ENCODE peak calls at places on chromosome 20, in five cellular contexts. K is IMR-90, T is heart left ventricle, Y is lower leg skin, N is right lobe of liver. L is an unnamed sample.

GRCh38 chr20:34984756-34985261 is 29.1 kb downstream of the MYH7B start:
- DNase-seq in Y (no peak), N (peak), T (peak), K (no peak), L (no peak)

GRCh38 chr20:3777726-3778629 is 3.3 kb downstream of the SPEF1 start:
- DNase-seq in N (no peak), Y (no peak), K (no peak), T (peak), L (no peak)

GRCh38 chr20:1338801-1339200 is 9.9 kb upstream of the SDCBP2 start:
- DNase-seq in T (no peak), N (no peak), K (no peak), Y (no peak), L (no peak)

GRCh38 chr20:10217517-10218410 is 866 bp upstream of the SNAP25 start:
- DNase-seq in T (no peak), K (peak), N (no peak), Y (no peak), L (no peak)

GRCh38 chr20:440636-441035 is 21.7 kb downstream of the TBC1D20 start:
- DNase-seq in Y (no peak), K (peak), N (no peak), T (no peak), L (no peak)

GRCh38 chr20:13690948-13691347 is 52.2 kb upstream of the TASP1 start:
- DNase-seq in Y (no peak), N (no peak), T (no peak), K (no peak), L (no peak)

GRCh38 chr20:48766205-48766604 is 61.6 kb downstream of the PREX1 start:
- DNase-seq in K (no peak), T (no peak), Y (no peak), N (no peak), L (no peak)

GRCh38 chr20:46985241-46985640 is 90.6 kb downstream of the EYA2 start:
- DNase-seq in K (peak), Y (no peak), T (no peak), N (no peak), L (no peak)

GRCh38 chr20:45911486-45912343 is at the start of gene PLTP:
- DNase-seq in N (no peak), Y (peak), K (peak), T (peak), L (peak)

GRCh38 chr20:15236812-15237211 is 899.4 kb upstream of the FLRT3 start:
- DNase-seq in K (peak), N (peak), T (no peak), Y (no peak), L (no peak)

DNA sequence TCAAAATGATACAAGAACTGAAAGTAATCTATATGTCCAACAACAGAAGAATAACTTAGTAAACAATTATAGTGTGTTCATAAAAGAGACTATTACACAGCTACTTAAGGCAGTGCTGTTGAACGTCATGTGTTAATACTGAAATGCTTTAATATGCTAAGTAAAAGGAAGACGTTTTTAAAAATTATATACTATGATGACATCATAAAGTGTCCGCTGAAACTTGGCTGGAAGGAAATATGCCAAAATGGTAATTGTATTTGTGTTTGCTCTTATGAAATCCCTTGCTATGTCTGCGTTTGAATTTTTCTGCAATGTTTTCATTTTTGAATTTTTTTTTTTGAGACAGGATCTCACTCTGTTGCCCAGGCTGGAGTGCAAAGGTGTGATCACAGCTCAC is 679.3 kb downstream of the DHX35 start:
- DNase-seq in K (no peak), T (no peak), N (no peak), Y (no peak), L (no peak)
- TF ChIP-seq POLR2A in K (no peak), T (no peak), N (no peak), Y (no peak), L (no peak)

DNA sequence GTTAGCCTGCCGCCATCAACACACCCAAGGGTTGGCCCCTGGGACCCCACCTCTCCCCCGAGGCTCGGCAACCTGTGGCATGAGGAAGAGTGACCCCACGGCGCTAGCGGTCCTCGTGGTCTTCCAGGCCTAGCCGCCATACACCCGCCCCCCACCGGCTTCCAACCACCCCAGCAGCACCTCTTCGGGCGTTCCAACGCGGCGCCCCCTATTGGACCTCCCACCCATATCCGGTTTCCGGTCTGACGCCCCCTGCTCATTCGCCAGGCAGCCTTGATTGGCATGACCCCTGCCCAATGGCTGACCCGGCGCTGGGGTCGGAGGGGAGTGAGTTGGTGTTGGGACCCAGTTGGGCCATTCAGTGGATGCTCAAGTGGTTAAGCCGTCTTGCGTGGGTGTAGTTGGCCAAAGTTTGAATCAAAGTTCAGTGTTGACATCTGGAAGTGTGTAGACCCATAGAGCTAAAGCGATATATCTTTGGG is at the start of gene GNAS-AS1:
- DNase-seq in N (no peak), T (peak), K (peak), Y (peak), L (peak)
- H3K4me3 ChIP-seq in N (peak), T (peak), K (peak), Y (peak), L (peak)

DNA sequence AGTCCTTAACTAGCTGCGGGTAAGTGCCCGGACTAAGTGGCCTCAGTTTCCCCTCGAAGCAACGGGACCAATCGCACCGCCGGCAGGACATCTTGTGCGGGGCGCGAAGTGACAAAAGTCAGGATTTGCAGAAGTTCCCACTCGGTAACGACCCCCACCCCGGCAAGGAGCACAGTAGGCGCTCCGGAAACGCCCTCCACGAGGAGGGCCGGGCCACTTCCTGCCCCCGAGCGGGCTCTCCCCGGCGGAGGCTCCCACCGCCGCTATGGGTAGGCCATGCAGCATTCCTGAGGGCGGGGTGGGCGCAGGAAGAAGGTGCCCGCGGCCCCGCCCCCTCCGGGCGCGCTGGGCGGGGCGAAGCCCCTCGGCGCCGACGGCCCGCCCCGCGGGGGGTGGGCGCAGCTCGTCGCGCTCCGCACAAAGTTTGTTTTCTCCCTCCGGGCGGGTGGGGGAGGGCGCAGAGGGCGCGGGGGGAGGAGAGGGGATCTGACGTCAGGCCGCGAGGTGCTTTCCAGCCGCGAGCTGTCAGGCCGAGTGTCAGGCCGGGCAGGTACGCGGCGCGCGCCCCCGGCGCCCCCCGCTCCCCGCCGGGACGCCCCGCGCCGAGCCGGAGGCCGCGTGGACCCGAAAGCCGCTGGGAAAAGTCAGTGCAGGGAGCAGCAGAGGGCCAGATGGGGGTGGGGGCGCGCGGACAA is at the start of gene TGIF2:
- DNase-seq in N (peak), K (peak), T (peak), Y (peak), L (peak)
- TF ChIP-seq POLR2A in N (peak), K (peak), T (peak), Y (no peak), L (peak)

DNA sequence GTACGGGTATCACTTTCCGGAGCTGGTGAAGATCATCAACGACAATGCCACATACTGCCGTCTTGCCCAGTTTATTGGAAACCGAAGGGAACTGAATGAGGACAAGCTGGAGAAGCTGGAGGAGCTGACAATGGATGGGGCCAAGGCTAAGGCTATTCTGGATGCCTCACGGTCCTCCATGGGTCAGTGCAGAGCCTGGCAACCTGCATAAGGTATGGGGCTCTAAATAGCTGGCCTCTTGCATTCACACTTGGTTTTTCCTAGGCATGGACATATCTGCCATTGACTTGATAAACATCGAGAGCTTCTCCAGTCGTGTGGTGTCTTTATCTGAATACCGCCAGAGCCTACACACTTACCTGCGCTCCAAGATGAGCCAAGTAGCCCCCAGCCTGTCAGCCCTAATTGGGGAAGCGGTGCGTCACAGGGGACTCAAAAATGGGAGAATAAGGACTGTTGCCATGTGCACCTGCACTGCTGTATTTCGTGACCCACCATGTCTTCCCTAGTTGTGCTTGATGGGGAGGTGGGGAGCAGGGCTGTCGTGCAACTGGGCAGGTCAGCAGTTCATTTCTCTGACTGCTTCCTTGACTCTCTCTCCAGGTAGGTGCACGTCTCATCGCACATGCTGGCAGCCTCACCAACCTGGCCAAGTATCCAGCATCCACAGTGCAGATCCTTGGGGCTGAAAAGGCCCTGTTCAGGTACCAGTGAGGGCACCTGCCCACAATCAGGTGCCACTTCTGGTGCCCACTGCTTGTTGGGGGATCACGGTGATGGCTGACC is 3.1 kb downstream of the NOP56 start:
- DNase-seq in N (no peak), Y (no peak), T (no peak), K (no peak), L (no peak)
- H3K4me3 ChIP-seq in N (no peak), Y (no peak), T (no peak), K (no peak), L (no peak)

GRCh38 chr20:63861981-63862901 is 943 bp downstream of the ABHD16B start:
- DNase-seq in N (no peak), K (no peak), T (peak), Y (no peak), L (no peak)

GRCh38 chr20:63864545-63864977 is 509 bp upstream of the TPD52L2 start:
- DNase-seq in Y (no peak), N (no peak), T (no peak), K (no peak), L (no peak)

GRCh38 chr20:63863021-63863797 is 1.9 kb upstream of the TPD52L2 start:
- DNase-seq in T (no peak), Y (no peak), N (no peak), K (no peak), L (no peak)

GRCh38 chr20:63863798-63864544 is 1.1 kb upstream of the TPD52L2 start:
- DNase-seq in K (peak), N (peak), T (peak), Y (peak), L (peak)

GRCh38 chr20:63864978-63865640 is at the start of gene TPD52L2:
- DNase-seq in K (peak), T (peak), Y (peak), N (peak), L (peak)
- TF ChIP-seq POLR2A in K (peak), T (peak), Y (peak), N (peak), L (peak)